ENCODE peak calls at places on chromosomes 12 and 14, in five cellular contexts. U is brain microvascular endothelial cell, E is IMR-90, Q is epithelial cell of esophagus, S is upper lobe of right lung. Z is an unnamed sample.

GRCh38 chr14:72611506-72611905 is 282.4 kb downstream of the DPF3 start:
- DNase-seq in E (no peak), U (no peak), S (no peak), Q (no peak), Z (no peak)

GRCh38 chr14:24117179-24117578 is 2.4 kb upstream of the NRL start:
- DNase-seq in E (no peak), Q (no peak), U (no peak), S (no peak), Z (no peak)

GRCh38 chr14:98947911-98948595 is 323.9 kb downstream of the BCL11B start:
- DNase-seq in U (no peak), S (no peak), Q (no peak), E (no peak), Z (no peak)

GRCh38 chr12:124451637-124452243 is 115.7 kb downstream of the NCOR2 start:
- DNase-seq in S (no peak), U (no peak), E (no peak), Q (no peak), Z (no peak)

GRCh38 chr12:120079352-120080042 is 37.1 kb downstream of the RAB35 start:
- DNase-seq in U (no peak), Q (peak; percentile 76), S (peak; percentile 34), E (no peak), Z (no peak)

GRCh38 chr12:6295187-6295811 is 15.2 kb upstream of the PLEKHG6 start:
- DNase-seq in S (no peak), Q (peak; percentile 95), E (peak; percentile 82), U (peak; percentile 83), Z (no peak)

GRCh38 chr14:23605931-23606585 is 27.5 kb upstream of the JPH4 start:
- DNase-seq in U (no peak), S (no peak), Q (peak; percentile 16), E (peak; percentile 12), Z (no peak)

GRCh38 chr12:54411398-54412241 is 7.4 kb downstream of the ITGA5 start:
- DNase-seq in U (peak; percentile 89), S (peak; percentile 83), E (peak; percentile 96), Q (peak; percentile 99), Z (no peak)

GRCh38 chr12:125687820-125688219 is 622.6 kb downstream of the AACS start:
- DNase-seq in S (no peak), E (no peak), Q (no peak), U (no peak), Z (no peak)

GRCh38 chr12:44497044-44497443 is 379.1 kb downstream of the NELL2 start:
- DNase-seq in E (no peak), U (no peak), S (no peak), Q (no peak), Z (no peak)
- TF ChIP-seq CTCF in E (no peak), U (no peak), S (no peak), Q (no peak), Z (peak; percentile 16)

GRCh38 chr14:21326972-21327371 is 47.1 kb downstream of the RPGRIP1 start:
- DNase-seq in U (no peak), E (no peak), Q (no peak), S (no peak), Z (no peak)

GRCh38 chr14:21334202-21334906 is 49.5 kb downstream of the SUPT16H start:
- DNase-seq in E (no peak), S (no peak), U (no peak), Q (no peak), Z (no peak)

DNA sequence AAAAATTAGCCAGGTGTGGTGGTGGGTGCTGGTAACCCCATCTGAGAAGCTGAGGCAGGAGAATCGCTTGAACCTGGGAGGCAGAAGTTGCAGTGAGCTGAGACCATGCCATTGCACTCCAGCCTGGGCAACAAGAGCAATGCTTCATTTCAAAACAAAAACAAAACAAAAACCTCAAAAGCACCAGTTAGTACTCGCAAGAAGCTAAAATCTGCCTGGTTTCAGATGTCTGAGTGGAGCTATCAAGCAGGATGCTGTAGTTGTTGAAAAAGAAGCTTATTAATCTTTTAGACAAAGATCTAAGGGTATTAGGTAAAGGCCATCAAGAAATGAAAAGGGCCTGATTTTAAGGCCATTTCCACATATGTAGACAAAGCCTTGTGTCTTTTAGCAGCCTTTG is 50.9 kb downstream of the SUPT16H start:
- DNase-seq in Q (no peak), U (no peak), S (no peak), E (no peak), Z (no peak)
- TF ChIP-seq CTCF in Q (no peak), U (no peak), S (no peak), E (no peak), Z (no peak)

GRCh38 chr12:2647186-2647585 is 147.6 kb upstream of the FKBP4 start:
- DNase-seq in S (peak; percentile 36), E (no peak), U (no peak), Q (no peak), Z (no peak)
- TF ChIP-seq CTCF in S (no peak), E (no peak), U (no peak), Q (no peak), Z (no peak)

DNA sequence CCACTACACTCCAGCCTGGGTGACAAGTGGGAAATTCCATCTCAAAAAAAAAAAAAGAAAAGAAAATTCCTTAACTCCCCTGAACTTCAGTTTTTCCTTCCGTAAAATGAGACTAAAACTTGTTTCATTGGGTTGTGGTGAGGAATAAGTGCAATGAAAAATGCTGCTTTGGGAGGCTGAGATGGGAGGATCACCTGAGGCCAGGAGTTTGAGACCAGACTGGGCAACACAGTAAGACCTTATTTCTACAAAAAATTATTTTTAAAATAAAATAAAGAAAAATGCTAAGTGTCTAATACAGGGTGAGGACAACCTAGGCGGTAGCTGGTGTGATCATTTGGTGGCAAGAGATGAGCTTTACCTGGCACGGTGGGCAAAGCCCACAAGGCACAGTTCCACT is 6.9 kb downstream of the SMAGP start:
- DNase-seq in U (no peak), E (no peak), S (no peak), Q (no peak), Z (no peak)
- TF ChIP-seq CTCF in U (no peak), E (no peak), S (no peak), Q (no peak), Z (no peak)

DNA sequence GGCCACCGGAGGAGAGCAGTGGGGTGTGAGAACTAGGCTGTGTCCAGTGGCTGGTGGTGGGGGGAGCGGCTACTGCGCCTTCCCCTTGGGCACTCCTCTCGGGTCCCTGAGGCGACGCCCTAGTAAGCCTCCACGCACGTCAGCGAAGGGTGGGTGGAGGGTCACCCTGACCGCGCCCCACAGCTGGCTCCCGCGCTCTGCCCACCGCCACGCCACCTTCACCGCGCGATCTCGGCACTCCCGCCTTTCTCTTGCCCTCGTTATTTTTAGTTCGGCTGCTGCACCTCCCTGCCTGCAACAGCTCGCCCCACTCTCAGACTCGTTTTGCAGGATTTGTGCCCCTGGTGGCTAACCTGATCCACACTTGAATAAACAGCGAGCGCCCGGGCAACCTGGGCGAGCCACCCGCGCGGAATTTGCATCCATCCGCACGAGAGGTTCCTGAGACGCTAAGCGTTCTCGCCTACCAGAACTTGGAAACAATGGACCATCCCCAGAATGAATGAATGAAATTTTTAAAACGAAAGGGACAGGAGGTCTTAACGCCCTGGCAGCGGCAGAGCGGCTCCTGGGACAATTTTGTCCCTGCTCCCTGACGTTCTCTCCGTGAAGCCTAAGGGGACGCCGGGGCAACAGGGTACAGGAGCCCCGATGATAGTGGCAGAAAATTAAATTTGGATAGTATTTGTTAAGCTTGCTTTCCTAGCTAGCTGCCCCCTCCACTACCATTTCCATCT is 7.0 kb upstream of the BMP4 start:
- DNase-seq in Q (peak; percentile 68), U (no peak), S (peak; percentile 76), E (no peak), Z (peak; percentile 31)
- TF ChIP-seq CTCF in Q (peak; percentile 54), U (peak; percentile 65), S (peak; percentile 46), E (peak; percentile 15), Z (peak; percentile 67)

GRCh38 chr12:10366875-10367274 is 23.0 kb downstream of the KLRK1 start:
- DNase-seq in S (no peak), U (no peak), E (no peak), Q (peak; percentile 37), Z (no peak)
- TF ChIP-seq CTCF in S (peak; percentile 37), U (peak; percentile 33), E (peak; percentile 47), Q (peak; percentile 35), Z (no peak)

GRCh38 chr12:16844875-16845274 is 238.9 kb upstream of the LMO3 start:
- DNase-seq in E (no peak), U (no peak), Q (no peak), S (no peak), Z (no peak)
- TF ChIP-seq CTCF in E (no peak), U (no peak), Q (no peak), S (no peak), Z (no peak)

DNA sequence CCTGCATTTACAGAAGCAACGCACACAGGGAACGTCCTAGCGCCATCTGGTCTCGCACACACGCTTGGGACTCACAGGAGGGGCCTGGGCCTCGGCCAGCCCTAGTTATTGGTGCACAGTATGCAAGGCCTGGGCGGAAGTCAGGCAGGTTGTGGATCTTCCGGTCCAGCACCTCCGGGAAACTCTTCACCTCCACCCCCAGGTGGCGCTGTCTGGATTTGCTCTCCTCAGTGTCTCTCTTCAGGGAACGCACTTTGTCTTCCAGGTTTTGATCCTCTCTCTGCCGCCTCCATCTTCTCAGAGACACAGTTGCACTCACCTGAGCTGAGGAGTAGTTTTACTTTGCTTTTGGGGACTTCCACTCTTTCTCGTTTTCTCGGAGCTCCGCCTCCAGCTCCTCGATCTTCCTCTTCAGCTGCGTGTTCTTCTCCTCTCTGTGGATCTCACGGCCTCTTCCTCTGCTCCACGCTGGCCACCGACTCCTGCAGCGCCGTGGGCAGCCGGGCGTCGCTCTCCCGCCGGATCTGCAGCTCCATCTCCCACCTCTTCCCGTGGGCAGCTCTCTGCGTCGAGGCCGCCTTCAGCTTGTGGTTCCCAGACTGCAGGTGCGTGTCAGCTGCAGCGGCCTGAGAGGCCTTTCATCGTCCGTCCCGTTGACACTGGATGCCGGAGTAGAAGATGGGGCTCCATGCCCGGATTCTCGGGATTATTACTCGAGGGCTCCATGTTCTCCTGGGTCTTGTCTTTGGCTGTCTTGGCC is 933.8 kb downstream of the TMEM121 start:
- DNase-seq in S (no peak), U (no peak), Q (no peak), E (no peak), Z (no peak)
- TF ChIP-seq CTCF in S (peak; percentile 50), U (peak; percentile 19), Q (no peak), E (no peak), Z (peak; percentile 21)

DNA sequence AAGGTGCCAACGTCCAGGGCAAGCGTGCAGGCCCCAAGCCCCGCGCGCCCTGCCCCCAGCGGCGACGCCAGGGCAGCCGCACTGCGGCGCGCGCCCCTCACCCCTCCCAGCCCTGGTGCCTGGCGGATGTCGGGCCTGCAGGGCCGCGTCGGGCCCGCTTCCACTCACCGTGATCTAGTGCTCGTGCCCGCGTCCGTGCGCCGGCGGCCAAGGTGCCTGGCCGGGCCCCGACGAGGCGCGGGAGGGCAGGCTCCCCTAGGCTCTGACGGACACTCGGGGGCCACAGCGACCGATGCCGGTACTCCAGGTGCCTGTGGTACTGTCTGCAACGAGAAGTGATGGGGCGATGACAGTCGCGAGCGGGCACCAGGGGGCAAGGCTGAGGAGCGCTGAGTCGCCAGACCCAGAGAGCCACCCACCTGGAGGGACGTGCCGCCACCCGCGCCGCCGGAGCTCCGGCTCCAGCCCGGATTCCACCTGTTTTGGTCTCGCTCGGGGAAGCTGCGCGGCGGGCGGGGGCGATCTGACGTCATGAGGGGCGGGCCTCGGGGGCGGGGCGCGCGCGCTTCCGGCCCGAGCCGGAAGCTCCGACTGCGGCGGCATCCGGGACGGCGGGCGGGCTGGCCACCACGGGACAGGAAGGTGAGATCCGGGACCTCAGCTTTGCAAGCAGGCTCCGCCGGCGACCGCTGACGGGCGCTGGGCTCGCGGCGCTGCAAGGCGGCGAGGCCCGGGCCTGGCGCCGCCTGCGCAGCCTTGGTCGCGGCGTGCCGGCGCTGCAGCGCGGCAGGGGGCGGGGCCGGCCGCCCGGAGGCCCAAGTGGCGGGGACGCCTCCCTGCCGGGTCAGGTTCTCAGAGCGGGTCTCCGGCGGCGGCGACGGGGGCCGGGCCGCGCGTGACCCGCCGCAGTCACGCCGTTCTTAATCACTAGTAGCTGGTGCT is at the start of the genes LYSET and MOAP1:
- DNase-seq in Q (peak; percentile 90), E (peak; percentile 79), S (peak; percentile 95), U (peak; percentile 72), Z (peak; percentile 77)
- TF ChIP-seq CTCF in Q (no peak), E (peak; percentile 14), S (peak; percentile 37), U (no peak), Z (no peak)

GRCh38 chr14:21498540-21499526 is 12.3 kb downstream of the METTL3 start:
- DNase-seq in E (peak; percentile 73), Q (peak; percentile 62), U (peak; percentile 43), S (no peak), Z (no peak)
- TF ChIP-seq CTCF in E (peak; percentile 49), Q (peak; percentile 52), U (peak; percentile 58), S (peak; percentile 45), Z (peak; percentile 71)